ENCODE peak calls at places on chromosomes 4 and X, in six cellular contexts. One of them, this sample, is unnamed.

GRCh38 chr4:8427761-8428287 is 12.7 kb downstream of the ACOX3 start:
- DNase-seq in type B pancreatic cell: no peak
- DNase-seq in lower leg skin: peak
- DNase-seq in cardiac muscle cell: peak
- DNase-seq in left lung: no peak
- DNase-seq in AG09309: no peak
- DNase-seq in this sample: no peak

GRCh38 chr4:145732416-145732815 is 52.5 kb downstream of the C4orf51 start:
- DNase-seq in type B pancreatic cell: no peak
- DNase-seq in left lung: no peak
- DNase-seq in AG09309: no peak
- DNase-seq in lower leg skin: no peak
- DNase-seq in cardiac muscle cell: no peak
- DNase-seq in this sample: no peak

GRCh38 chrX:106415276-106415895 is 196.4 kb upstream of the RADX start:
- DNase-seq in cardiac muscle cell: peak
- DNase-seq in type B pancreatic cell: no peak
- DNase-seq in lower leg skin: no peak
- DNase-seq in AG09309: no peak
- DNase-seq in left lung: no peak
- DNase-seq in this sample: no peak

GRCh38 chr4:121041307-121042090 is 30.8 kb downstream of the NDNF start:
- DNase-seq in AG09309: no peak
- DNase-seq in lower leg skin: no peak
- DNase-seq in cardiac muscle cell: no peak
- DNase-seq in left lung: no peak
- DNase-seq in type B pancreatic cell: no peak
- DNase-seq in this sample: no peak

GRCh38 chr4:183657564-183657963 is 1.4 kb downstream of the RWDD4 start:
- DNase-seq in AG09309: no peak
- DNase-seq in type B pancreatic cell: no peak
- DNase-seq in lower leg skin: no peak
- DNase-seq in cardiac muscle cell: no peak
- DNase-seq in left lung: no peak
- DNase-seq in this sample: no peak

GRCh38 chr4:151226004-151226932 is 50.7 kb upstream of the PRSS48 start:
- DNase-seq in lower leg skin: no peak
- DNase-seq in AG09309: peak
- DNase-seq in type B pancreatic cell: no peak
- DNase-seq in cardiac muscle cell: peak
- DNase-seq in left lung: no peak
- DNase-seq in this sample: no peak

GRCh38 chr4:24686866-24687672 is 102.7 kb upstream of the DHX15 start:
- DNase-seq in type B pancreatic cell: no peak
- DNase-seq in left lung: no peak
- DNase-seq in cardiac muscle cell: peak
- DNase-seq in lower leg skin: no peak
- DNase-seq in AG09309: no peak
- DNase-seq in this sample: no peak

GRCh38 chr4:26093561-26093960 is 179.5 kb downstream of the SMIM20 start:
- DNase-seq in AG09309: no peak
- DNase-seq in lower leg skin: no peak
- DNase-seq in type B pancreatic cell: no peak
- DNase-seq in cardiac muscle cell: no peak
- DNase-seq in left lung: no peak
- DNase-seq in this sample: no peak

GRCh38 chr4:143202824-143203223 is 18.1 kb downstream of the USP38 start:
- DNase-seq in AG09309: no peak
- DNase-seq in cardiac muscle cell: peak
- DNase-seq in left lung: no peak
- DNase-seq in type B pancreatic cell: no peak
- DNase-seq in lower leg skin: no peak
- DNase-seq in this sample: no peak

GRCh38 chr4:186657766-186658165 is 65.9 kb downstream of the FAT1 start:
- DNase-seq in AG09309: no peak
- DNase-seq in left lung: no peak
- DNase-seq in type B pancreatic cell: no peak
- DNase-seq in lower leg skin: no peak
- DNase-seq in cardiac muscle cell: peak
- DNase-seq in this sample: no peak

GRCh38 chr4:182752158-182752910 is 164.9 kb downstream of the DCTD start:
- DNase-seq in cardiac muscle cell: peak
- DNase-seq in lower leg skin: no peak
- DNase-seq in type B pancreatic cell: no peak
- DNase-seq in left lung: no peak
- DNase-seq in AG09309: peak
- DNase-seq in this sample: no peak

GRCh38 chr4:154927126-154927525 is 146.1 kb downstream of the RBM46 start:
- DNase-seq in left lung: no peak
- DNase-seq in AG09309: no peak
- DNase-seq in cardiac muscle cell: no peak
- DNase-seq in lower leg skin: no peak
- DNase-seq in type B pancreatic cell: no peak
- DNase-seq in this sample: no peak

GRCh38 chr4:53997901-53998300 is 66.5 kb downstream of the CHIC2 start:
- DNase-seq in left lung: no peak
- DNase-seq in type B pancreatic cell: no peak
- DNase-seq in cardiac muscle cell: no peak
- DNase-seq in lower leg skin: no peak
- DNase-seq in AG09309: no peak
- DNase-seq in this sample: no peak

GRCh38 chr4:48205092-48205491 is 64.5 kb downstream of the TEC start:
- DNase-seq in AG09309: no peak
- DNase-seq in cardiac muscle cell: peak
- DNase-seq in left lung: no peak
- DNase-seq in type B pancreatic cell: no peak
- DNase-seq in lower leg skin: no peak
- DNase-seq in this sample: no peak

GRCh38 chr4:32196950-32197688 is 1477.0 kb downstream of the PCDH7 start:
- DNase-seq in cardiac muscle cell: no peak
- DNase-seq in type B pancreatic cell: no peak
- DNase-seq in left lung: no peak
- DNase-seq in lower leg skin: no peak
- DNase-seq in AG09309: no peak
- DNase-seq in this sample: no peak

GRCh38 chr4:95610170-95610569 is 61.4 kb upstream of the UNC5C start:
- DNase-seq in left lung: no peak
- DNase-seq in AG09309: no peak
- DNase-seq in lower leg skin: no peak
- DNase-seq in type B pancreatic cell: no peak
- DNase-seq in cardiac muscle cell: no peak
- DNase-seq in this sample: no peak

GRCh38 chr4:146224331-146224966 is 10.1 kb downstream of the REELD1 start:
- DNase-seq in cardiac muscle cell: peak
- DNase-seq in left lung: no peak
- DNase-seq in AG09309: no peak
- DNase-seq in lower leg skin: no peak
- DNase-seq in type B pancreatic cell: no peak
- DNase-seq in this sample: no peak

GRCh38 chr4:143399113-143399949 is 62.7 kb downstream of the GAB1 start:
- DNase-seq in left lung: no peak
- DNase-seq in type B pancreatic cell: no peak
- DNase-seq in lower leg skin: no peak
- DNase-seq in AG09309: no peak
- DNase-seq in cardiac muscle cell: peak
- DNase-seq in this sample: no peak

GRCh38 chrX:103584606-103585005 is 709 bp upstream of the TCEAL4 start:
- DNase-seq in AG09309: no peak
- DNase-seq in cardiac muscle cell: peak
- DNase-seq in lower leg skin: no peak
- DNase-seq in left lung: no peak
- DNase-seq in type B pancreatic cell: no peak
- DNase-seq in this sample: no peak

GRCh38 chrX:153361781-153362397 is 27.9 kb downstream of the ZNF275 start:
- DNase-seq in lower leg skin: no peak
- DNase-seq in AG09309: no peak
- DNase-seq in left lung: no peak
- DNase-seq in cardiac muscle cell: peak
- DNase-seq in type B pancreatic cell: no peak
- DNase-seq in this sample: no peak

GRCh38 chr4:41882622-41883347 is 52.4 kb upstream of the TMEM33 start:
- DNase-seq in AG09309: no peak
- DNase-seq in left lung: peak
- DNase-seq in lower leg skin: no peak
- DNase-seq in type B pancreatic cell: no peak
- DNase-seq in cardiac muscle cell: peak
- DNase-seq in this sample: no peak

GRCh38 chr4:39042365-39042764 is 10.2 kb upstream of the TMEM156 start:
- DNase-seq in cardiac muscle cell: no peak
- DNase-seq in AG09309: no peak
- DNase-seq in lower leg skin: no peak
- DNase-seq in type B pancreatic cell: no peak
- DNase-seq in left lung: no peak
- DNase-seq in this sample: no peak

GRCh38 chr4:30718889-30719252 is 1.3 kb upstream of the PCDH7 start:
- DNase-seq in lower leg skin: no peak
- DNase-seq in AG09309: no peak
- DNase-seq in cardiac muscle cell: peak
- DNase-seq in type B pancreatic cell: no peak
- DNase-seq in left lung: no peak
- DNase-seq in this sample: no peak

GRCh38 chr4:19010766-19011165 is 989.2 kb upstream of the LCORL start:
- DNase-seq in lower leg skin: no peak
- DNase-seq in type B pancreatic cell: no peak
- DNase-seq in AG09309: no peak
- DNase-seq in left lung: no peak
- DNase-seq in cardiac muscle cell: no peak
- DNase-seq in this sample: no peak

GRCh38 chr4:112086036-112086434 is 59.2 kb upstream of the FAM241A start:
- DNase-seq in cardiac muscle cell: no peak
- DNase-seq in type B pancreatic cell: no peak
- DNase-seq in AG09309: no peak
- DNase-seq in left lung: no peak
- DNase-seq in lower leg skin: no peak
- DNase-seq in this sample: no peak

GRCh38 chr4:144565558-144566195 is 80.3 kb upstream of the HHIP start:
- DNase-seq in cardiac muscle cell: no peak
- DNase-seq in lower leg skin: no peak
- DNase-seq in left lung: no peak
- DNase-seq in type B pancreatic cell: no peak
- DNase-seq in AG09309: no peak
- DNase-seq in this sample: no peak

GRCh38 chr4:144556636-144557035 is 89.3 kb upstream of the HHIP start:
- DNase-seq in left lung: no peak
- DNase-seq in AG09309: no peak
- DNase-seq in type B pancreatic cell: no peak
- DNase-seq in cardiac muscle cell: no peak
- DNase-seq in lower leg skin: no peak
- DNase-seq in this sample: no peak

GRCh38 chr4:144557404-144557803 is 88.6 kb upstream of the HHIP start:
- DNase-seq in cardiac muscle cell: peak
- DNase-seq in type B pancreatic cell: no peak
- DNase-seq in AG09309: no peak
- DNase-seq in lower leg skin: no peak
- DNase-seq in left lung: no peak
- DNase-seq in this sample: no peak

GRCh38 chr4:144564358-144564757 is 81.6 kb upstream of the HHIP start:
- DNase-seq in lower leg skin: no peak
- DNase-seq in left lung: no peak
- DNase-seq in cardiac muscle cell: peak
- DNase-seq in AG09309: no peak
- DNase-seq in type B pancreatic cell: no peak
- DNase-seq in this sample: no peak

DNA sequence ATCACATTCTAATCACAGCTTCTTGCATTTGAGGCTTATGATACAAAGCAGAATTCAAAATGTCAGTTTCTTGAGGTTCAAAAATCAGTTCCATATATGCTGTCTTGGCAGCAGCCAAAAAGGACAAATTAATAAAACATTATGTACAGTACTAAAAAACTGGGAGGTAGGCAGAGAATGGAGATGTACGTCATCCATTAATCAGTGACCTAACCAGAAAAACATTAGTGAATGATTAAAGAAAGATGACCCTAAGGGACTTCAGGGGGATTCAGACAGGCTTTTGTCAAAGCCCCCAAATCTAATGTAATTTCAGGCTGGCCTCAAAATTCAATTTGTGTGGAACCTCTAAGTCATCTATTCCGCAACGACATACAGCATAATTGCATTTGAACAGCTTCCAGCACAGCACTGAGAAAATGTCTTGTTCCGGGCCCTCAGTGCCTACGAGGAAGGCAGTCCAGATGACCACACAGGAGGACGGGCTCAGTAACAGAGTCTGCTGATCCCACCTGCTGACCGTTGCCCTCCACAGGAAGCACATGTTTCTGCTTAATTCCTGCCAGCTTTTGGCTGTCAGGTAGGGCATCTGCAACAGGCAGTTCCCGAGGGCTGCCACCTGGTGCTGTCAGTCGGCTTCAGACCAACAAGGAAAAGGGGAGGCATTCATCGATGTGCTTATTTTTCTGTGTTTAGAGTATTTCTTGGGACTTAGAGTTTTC is 83.8 kb upstream of the HHIP start:
- DNase-seq in cardiac muscle cell: peak
- DNase-seq in type B pancreatic cell: no peak
- DNase-seq in lower leg skin: no peak
- DNase-seq in left lung: no peak
- DNase-seq in AG09309: no peak
- DNase-seq in this sample: no peak
- TF ChIP-seq CTCF in cardiac muscle cell: no peak
- TF ChIP-seq CTCF in type B pancreatic cell: no peak
- TF ChIP-seq CTCF in lower leg skin: no peak
- TF ChIP-seq CTCF in left lung: no peak
- TF ChIP-seq CTCF in AG09309: no peak
- TF ChIP-seq CTCF in this sample: no peak

GRCh38 chrX:43333543-43333942 is 322.6 kb upstream of the MAOA start:
- DNase-seq in AG09309: no peak
- DNase-seq in lower leg skin: no peak
- DNase-seq in cardiac muscle cell: peak
- DNase-seq in left lung: no peak
- DNase-seq in type B pancreatic cell: no peak
- DNase-seq in this sample: no peak
- TF ChIP-seq CTCF in AG09309: no peak
- TF ChIP-seq CTCF in lower leg skin: no peak
- TF ChIP-seq CTCF in cardiac muscle cell: no peak
- TF ChIP-seq CTCF in left lung: no peak
- TF ChIP-seq CTCF in type B pancreatic cell: peak
- TF ChIP-seq CTCF in this sample: no peak

DNA sequence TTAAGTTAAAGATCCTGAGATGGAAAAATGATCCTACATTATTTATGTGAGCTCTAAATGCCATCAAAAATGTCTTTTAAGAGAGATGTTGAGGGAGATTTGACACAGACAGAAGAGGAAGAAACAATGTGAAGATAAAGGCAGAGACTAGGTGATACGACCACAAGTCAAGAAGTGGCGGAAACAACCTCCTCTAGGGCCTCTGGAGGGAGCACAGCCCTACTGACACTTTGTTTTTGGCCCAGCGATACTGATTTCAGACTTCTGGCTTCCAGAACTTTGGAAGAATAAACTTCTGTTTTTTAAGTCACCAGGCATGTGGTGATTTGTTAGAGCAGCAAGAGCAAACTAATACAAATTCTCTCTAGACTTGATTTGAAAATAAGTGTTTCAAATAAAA is 1216.1 kb downstream of the FSTL5 start:
- DNase-seq in left lung: no peak
- DNase-seq in AG09309: no peak
- DNase-seq in lower leg skin: no peak
- DNase-seq in cardiac muscle cell: no peak
- DNase-seq in type B pancreatic cell: no peak
- DNase-seq in this sample: no peak
- TF ChIP-seq CTCF in left lung: no peak
- TF ChIP-seq CTCF in AG09309: no peak
- TF ChIP-seq CTCF in lower leg skin: no peak
- TF ChIP-seq CTCF in cardiac muscle cell: no peak
- TF ChIP-seq CTCF in type B pancreatic cell: no peak
- TF ChIP-seq CTCF in this sample: no peak

GRCh38 chr4:10893417-10893816 is 208.8 kb upstream of the CLNK start:
- DNase-seq in AG09309: no peak
- DNase-seq in left lung: no peak
- DNase-seq in cardiac muscle cell: peak
- DNase-seq in type B pancreatic cell: no peak
- DNase-seq in lower leg skin: no peak
- DNase-seq in this sample: no peak
- TF ChIP-seq CTCF in AG09309: no peak
- TF ChIP-seq CTCF in left lung: no peak
- TF ChIP-seq CTCF in cardiac muscle cell: peak
- TF ChIP-seq CTCF in type B pancreatic cell: peak
- TF ChIP-seq CTCF in lower leg skin: no peak
- TF ChIP-seq CTCF in this sample: peak

This sample was measured in natural killer cell.